ENCODE peak calls at places on chromosome 5, in four cellular contexts. U is coronary artery, Z is neural progenitor cell, N is uterus. W is an unnamed sample.
A peak's percentile ranks its signal among the peaks of the same experiment; 100 is the strongest.

GRCh38 chr5:171310334-171310815 is 1.3 kb downstream of the TLX3 start:
- DNase-seq in U (no peak), Z (no peak), N (no peak), W (no peak)

GRCh38 chr5:171783051-171783450 is 2.6 kb upstream of the SMIM23 start:
- DNase-seq in Z (no peak), N (no peak), U (no peak), W (no peak)

GRCh38 chr5:3226171-3226570 is 369.5 kb upstream of the IRX1 start:
- DNase-seq in U (no peak), Z (no peak), N (no peak), W (no peak)

GRCh38 chr5:154706416-154706815 is 48.8 kb upstream of the LARP1 start:
- DNase-seq in U (no peak), Z (no peak), N (no peak), W (no peak)

GRCh38 chr5:8813180-8813579 is 732.7 kb downstream of the SEMA5A start:
- DNase-seq in N (no peak), U (no peak), Z (no peak), W (peak; percentile 20)

GRCh38 chr5:167489202-167489601 is 802.2 kb upstream of the WWC1 start:
- DNase-seq in Z (no peak), U (no peak), N (no peak), W (no peak)

GRCh38 chr5:53430618-53431252 is 49.7 kb upstream of the FST start:
- DNase-seq in Z (peak; percentile 25), U (no peak), N (no peak), W (no peak)

GRCh38 chr5:30676223-30676840 is 517.2 kb upstream of the CDH6 start:
- DNase-seq in N (no peak), Z (no peak), U (no peak), W (no peak)

GRCh38 chr5:159444441-159445082 is 114.3 kb upstream of the IL12B start:
- DNase-seq in U (no peak), Z (peak; percentile 57), N (no peak), W (peak; percentile 41)

GRCh38 chr5:24005384-24005783 is 498.0 kb downstream of the PRDM9 start:
- DNase-seq in U (no peak), Z (no peak), N (no peak), W (no peak)

GRCh38 chr5:176810084-176810597 is at the start of gene UNC5A:
- DNase-seq in Z (peak; percentile 88), N (no peak), U (no peak), W (peak; percentile 35)

GRCh38 chr5:8633706-8634105 is 764.8 kb downstream of the MTRR start:
- DNase-seq in Z (no peak), U (no peak), N (no peak), W (peak; percentile 17)

GRCh38 chr5:137296213-137296702 is 202.9 kb downstream of the SPOCK1 start:
- DNase-seq in U (no peak), N (no peak), Z (peak; percentile 65), W (no peak)

GRCh38 chr5:138611295-138612220 is 36.4 kb upstream of the HSPA9 start:
- DNase-seq in Z (peak; percentile 69), N (peak; percentile 29), U (no peak), W (no peak)

GRCh38 chr5:113053614-113054013 is 77.0 kb downstream of the DCP2 start:
- DNase-seq in N (peak; percentile 85), U (no peak), Z (no peak), W (no peak)

GRCh38 chr5:136001531-136001930 is 27.3 kb upstream of the TGFBI start:
- DNase-seq in N (no peak), Z (peak; percentile 12), U (no peak), W (no peak)

GRCh38 chr5:87776785-87777184 is 364.1 kb upstream of the CCNH start:
- DNase-seq in U (no peak), Z (no peak), N (no peak), W (no peak)

DNA sequence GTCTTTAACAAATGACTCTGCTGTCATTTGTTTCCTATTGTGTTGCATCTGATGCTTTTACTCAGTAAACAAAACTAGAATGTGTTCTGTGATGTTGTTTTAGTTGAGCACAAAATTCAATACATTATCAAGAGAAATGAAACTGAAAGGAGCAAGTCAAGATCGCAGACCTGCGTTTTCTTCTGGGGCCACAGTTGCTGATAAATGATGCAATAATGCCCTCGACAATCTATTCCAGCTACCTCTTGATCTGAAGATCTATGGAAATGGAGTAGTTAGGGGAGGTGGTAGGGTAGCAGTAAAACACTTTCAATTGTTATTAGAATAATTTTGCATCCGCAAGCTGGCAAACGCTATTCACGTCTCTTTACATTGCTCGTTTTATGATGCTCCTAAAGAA is 1.7 kb downstream of the ZNF366 start:
- DNase-seq in U (no peak), Z (no peak), N (no peak), W (no peak)
- H3K4me3 ChIP-seq in U (no peak overlapping the region), Z (no peak overlapping the region), N (no peak overlapping the region), W (no peak overlapping the region)

GRCh38 chr5:143119881-143120341 is 283.6 kb downstream of the NR3C1 start:
- DNase-seq in N (no peak), U (no peak), Z (no peak), W (no peak)

GRCh38 chr5:143118222-143118621 is 285.3 kb downstream of the NR3C1 start:
- DNase-seq in U (no peak), N (no peak), Z (no peak), W (no peak)

GRCh38 chr5:143120460-143121134 is 282.9 kb downstream of the NR3C1 start:
- DNase-seq in U (no peak), N (no peak), Z (no peak), W (no peak)

GRCh38 chr5:143119301-143119769 is 284.2 kb downstream of the NR3C1 start:
- DNase-seq in U (no peak), Z (no peak), N (no peak), W (no peak)

GRCh38 chr5:143121135-143121474 is 282.4 kb downstream of the NR3C1 start:
- DNase-seq in Z (no peak), U (no peak), N (no peak), W (no peak)
- H3K4me3 ChIP-seq in Z (no peak overlapping the region), U (no peak overlapping the region), N (no peak overlapping the region), W (no peak overlapping the region)

GRCh38 chr5:10536931-10537579 is 26.8 kb upstream of the ANKRD33B start:
- DNase-seq in U (no peak), Z (no peak), N (no peak), W (no peak)
- H3K4me3 ChIP-seq in U (peak overlapping the region; percentile 53), Z (no peak overlapping the region), N (no peak overlapping the region), W (no peak overlapping the region)

GRCh38 chr5:5711112-5711511 is 288.6 kb downstream of the ICE1 start:
- DNase-seq in U (no peak), Z (no peak), N (no peak), W (no peak)
- H3K4me3 ChIP-seq in U (no peak overlapping the region), Z (no peak overlapping the region), N (no peak overlapping the region), W (no peak overlapping the region)

GRCh38 chr5:77942578-77943239 is 166.6 kb upstream of the TBCA start:
- DNase-seq in U (no peak), Z (no peak), N (no peak), W (no peak)

GRCh38 chr5:77936365-77936693 is 160.2 kb upstream of the TBCA start:
- DNase-seq in Z (no peak), N (no peak), U (no peak), W (peak; percentile 28)

GRCh38 chr5:77935516-77936364 is 159.6 kb upstream of the TBCA start:
- DNase-seq in N (no peak), U (no peak), Z (no peak), W (peak; percentile 80)

GRCh38 chr5:77937015-77937908 is 161.1 kb upstream of the TBCA start:
- DNase-seq in U (no peak), Z (no peak), N (no peak), W (no peak)
- H3K4me3 ChIP-seq in U (no peak overlapping the region), Z (no peak overlapping the region), N (no peak overlapping the region), W (no peak overlapping the region)

DNA sequence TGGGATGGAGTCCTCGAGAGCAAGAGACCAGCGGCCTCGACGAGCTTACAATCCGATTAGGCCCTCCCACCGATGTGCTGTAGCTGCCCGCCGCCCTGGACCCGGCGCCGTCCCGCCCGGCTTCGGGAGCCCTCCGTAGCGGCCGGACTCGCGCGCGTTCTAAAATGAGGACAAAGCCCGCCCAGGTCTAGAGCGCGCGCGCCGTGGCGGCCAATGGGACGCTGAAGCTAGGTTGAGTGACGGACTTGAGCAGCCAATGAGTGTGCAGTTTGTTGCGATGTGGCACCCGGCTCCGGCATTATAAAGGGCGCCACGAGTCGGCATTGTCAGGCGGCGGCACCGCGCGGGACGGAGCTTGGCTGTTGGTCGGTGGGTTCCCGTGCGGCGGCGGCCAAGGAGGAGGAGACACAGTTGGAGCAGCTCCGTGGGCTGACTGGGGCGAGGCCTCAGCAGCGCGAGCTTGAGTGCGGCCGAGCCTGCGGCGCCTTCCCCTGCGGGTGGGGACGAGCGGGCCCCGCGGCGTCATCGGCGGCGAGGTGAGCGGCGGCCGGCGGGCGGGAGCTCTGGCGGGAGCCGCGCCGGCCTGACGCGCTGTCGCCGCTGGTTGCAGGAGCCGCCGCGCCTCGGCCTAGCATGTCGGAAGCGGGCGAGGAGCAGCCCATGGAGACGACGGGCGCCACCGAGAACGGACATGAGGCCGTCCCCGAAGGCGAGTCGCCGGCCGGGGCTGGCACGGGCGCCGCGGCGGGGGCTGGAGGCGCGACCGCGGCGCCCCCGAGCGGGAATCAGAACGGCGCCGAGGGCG is at the start of gene HNRNPAB:
- DNase-seq in N (peak; percentile 96), Z (peak; percentile 98), U (peak; percentile 97), W (peak; percentile 95)
- H3K4me3 ChIP-seq in N (peak within 1 kb of the TSS; percentile 100), Z (peak within 1 kb of the TSS; percentile 94), U (peak within 1 kb of the TSS; percentile 97), W (peak within 1 kb of the TSS; percentile 80)

GRCh38 chr5:132259061-132259851 is 1.8 kb downstream of the PDLIM4 start:
- DNase-seq in N (peak; percentile 79), U (peak; percentile 80), Z (peak; percentile 54), W (no peak)

GRCh38 chr5:132260714-132261615 is 3.5 kb downstream of the PDLIM4 start:
- DNase-seq in Z (no peak), N (peak; percentile 87), U (peak; percentile 72), W (no peak)

GRCh38 chr5:132261881-132262845 is 4.7 kb downstream of the PDLIM4 start:
- DNase-seq in N (no peak), Z (no peak), U (peak; percentile 69), W (no peak)

GRCh38 chr5:132258102-132259060 is 885 bp downstream of the PDLIM4 start:
- DNase-seq in U (peak; percentile 80), N (peak; percentile 68), Z (no peak), W (no peak)

GRCh38 chr5:132260051-132260450 is 2.6 kb downstream of the PDLIM4 start:
- DNase-seq in N (peak; percentile 49), Z (no peak), U (peak; percentile 69), W (no peak)
- H3K4me3 ChIP-seq in N (peak overlapping the region; percentile 80), Z (no peak overlapping the region), U (peak overlapping the region; percentile 81), W (no peak overlapping the region)